ENCODE peak calls at places on chromosomes 7 and 10, in seven cellular contexts. Y, N, T, H, L, Q and I are unnamed samples. For H3K4me1, the result is how much of the 10 kb centered on the place peaks cover.

GRCh38 chr7:132683967-132684690 is 107.9 kb upstream of the PLXNA4 start:
- DNase-seq in Y (no peak), N (no peak), T (no peak), H (no peak), L (no peak), Q (no peak), I (no peak)

GRCh38 chr10:76403876-76404275 is 972.5 kb downstream of the LRMDA start:
- DNase-seq in Y (no peak), N (no peak), T (no peak), H (no peak), L (no peak), Q (peak), I (peak)

GRCh38 chr10:51397695-51398094 is 301.7 kb downstream of the CSTF2T start:
- DNase-seq in Y (no peak), N (peak), T (no peak), H (no peak), L (peak), Q (peak), I (peak)

GRCh38 chr7:145212050-145212449 is 376.2 kb upstream of the TPK1 start:
- DNase-seq in Y (no peak), N (no peak), T (no peak), H (no peak), L (no peak), Q (peak), I (no peak)

GRCh38 chr10:132019366-132019765 is 37.6 kb upstream of the BNIP3 start:
- DNase-seq in Y (no peak), N (no peak), T (no peak), H (no peak), L (no peak), Q (no peak), I (no peak)

GRCh38 chr7:123548406-123548805 is 9.2 kb downstream of the NDUFA5 start:
- DNase-seq in Y (no peak), N (no peak), T (no peak), H (no peak), L (peak), Q (no peak), I (no peak)

GRCh38 chr7:102064361-102065025 is 222.2 kb upstream of the SH2B2 start:
- DNase-seq in Y (peak), N (peak), T (no peak), H (peak), L (no peak), Q (no peak), I (peak)

GRCh38 chr10:116246263-116246662 is 26.7 kb downstream of the GFRA1 start:
- DNase-seq in Y (no peak), N (no peak), T (no peak), H (no peak), L (no peak), Q (no peak), I (no peak)

GRCh38 chr7:26200113-26200443 is 468 bp downstream of the HNRNPA2B1 start:
- DNase-seq in Y (peak), N (peak), T (peak), H (no peak), L (no peak), Q (no peak), I (peak)

GRCh38 chr10:89431977-89432376 is 17.6 kb downstream of the IFIT5 start:
- DNase-seq in Y (no peak), N (no peak), T (no peak), H (no peak), L (peak), Q (peak), I (peak)

GRCh38 chr10:101693701-101694055 is 1.3 kb downstream of the FBXW4 start:
- DNase-seq in Y (peak), N (no peak), T (no peak), H (peak), L (peak), Q (peak), I (peak)

GRCh38 chr10:61175331-61175730 is 231.3 kb upstream of the RHOBTB1 start:
- DNase-seq in Y (peak), N (no peak), T (no peak), H (no peak), L (peak), Q (peak), I (no peak)

GRCh38 chr7:135260930-135261721 is 27.5 kb downstream of the STRA8 start:
- DNase-seq in Y (peak), N (no peak), T (no peak), H (no peak), L (no peak), Q (no peak), I (no peak)

GRCh38 chr10:89283988-89284475 is 17.8 kb upstream of the IFIT2 start:
- DNase-seq in Y (peak), N (no peak), T (no peak), H (peak), L (peak), Q (peak), I (peak)

GRCh38 chr10:62869958-62870357 is 53.8 kb upstream of the EGR2 start:
- DNase-seq in Y (no peak), N (no peak), T (no peak), H (no peak), L (peak), Q (no peak), I (peak)

GRCh38 chr7:47492720-47493119 is 89.2 kb downstream of the TNS3 start:
- DNase-seq in Y (no peak), N (no peak), T (no peak), H (no peak), L (peak), Q (no peak), I (no peak)

GRCh38 chr7:95758187-95758586 is 14.2 kb upstream of the DYNC1I1 start:
- DNase-seq in Y (no peak), N (no peak), T (no peak), H (no peak), L (no peak), Q (no peak), I (no peak)

GRCh38 chr10:86944907-86945306 is 12.5 kb downstream of the MMRN2 start:
- DNase-seq in Y (no peak), N (no peak), T (no peak), H (no peak), L (no peak), Q (no peak), I (no peak)

GRCh38 chr7:11831727-11832495 is at the start of gene THSD7A:
- DNase-seq in Y (peak), N (peak), T (peak), H (peak), L (peak), Q (peak), I (peak)

GRCh38 chr7:151377406-151377805 is 32.4 kb downstream of the WDR86 start:
- DNase-seq in Y (peak), N (no peak), T (no peak), H (no peak), L (no peak), Q (no peak), I (no peak)

GRCh38 chr10:91796332-91797076 is 1.7 kb upstream of the TNKS2 start:
- DNase-seq in Y (no peak), N (peak), T (peak), H (no peak), L (no peak), Q (no peak), I (peak)

GRCh38 chr7:135098391-135098790 is 49.5 kb upstream of the TMEM140 start:
- DNase-seq in Y (no peak), N (no peak), T (no peak), H (no peak), L (no peak), Q (no peak), I (no peak)

GRCh38 chr7:138456220-138456619 is 3.8 kb upstream of the TRIM24 start:
- DNase-seq in Y (no peak), N (no peak), T (peak), H (no peak), L (no peak), Q (no peak), I (no peak)

GRCh38 chr10:76719021-76719420 is 918.6 kb downstream of the KCNMA1 start:
- DNase-seq in Y (no peak), N (no peak), T (no peak), H (no peak), L (no peak), Q (no peak), I (peak)

GRCh38 chr10:44261710-44262455 is 123.0 kb downstream of the CXCL12 start:
- DNase-seq in Y (peak), N (no peak), T (no peak), H (no peak), L (peak), Q (no peak), I (no peak)

GRCh38 chr7:151742713-151743480 is 134.0 kb downstream of the PRKAG2 start:
- DNase-seq in Y (no peak), N (peak), T (no peak), H (no peak), L (peak), Q (no peak), I (no peak)

GRCh38 chr7:83005410-83005809 is 157.3 kb downstream of the PCLO start:
- DNase-seq in Y (no peak), N (no peak), T (no peak), H (no peak), L (no peak), Q (peak), I (peak)

GRCh38 chr7:23369695-23370404 is 70.7 kb downstream of the MALSU1 start:
- DNase-seq in Y (no peak), N (no peak), T (no peak), H (no peak), L (no peak), Q (no peak), I (no peak)

GRCh38 chr7:23369100-23369499 is 70.0 kb downstream of the MALSU1 start:
- DNase-seq in Y (no peak), N (no peak), T (no peak), H (no peak), L (no peak), Q (no peak), I (no peak)

GRCh38 chr7:23377134-23377533 is 78.0 kb downstream of the MALSU1 start:
- DNase-seq in Y (no peak), N (no peak), T (no peak), H (no peak), L (peak), Q (peak), I (peak)

GRCh38 chr7:23373151-23374004 is 74.2 kb downstream of the MALSU1 start:
- DNase-seq in Y (no peak), N (no peak), T (no peak), H (no peak), L (peak), Q (peak), I (peak)

DNA sequence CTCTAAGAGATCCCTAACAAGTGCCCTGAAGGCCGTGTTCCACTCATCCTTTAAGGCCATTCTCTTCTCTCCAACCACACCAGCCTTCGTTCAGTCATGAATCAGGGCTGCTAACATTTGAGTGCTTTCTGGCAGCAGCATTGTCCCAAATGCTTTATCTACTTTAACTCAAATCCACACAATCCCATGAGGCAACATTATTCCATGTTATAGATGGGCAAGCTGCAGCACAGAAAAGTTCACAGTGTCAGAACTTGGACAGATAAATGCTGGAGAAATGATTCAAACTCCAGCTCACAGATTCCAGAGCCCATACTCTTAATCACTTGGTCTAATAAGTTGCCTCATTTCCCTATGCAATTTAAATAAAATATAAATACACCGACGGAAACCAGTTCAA is 73.5 kb downstream of the MALSU1 start:
- DNase-seq in Y (no peak), N (no peak), T (no peak), H (no peak), L (no peak), Q (no peak), I (no peak)
- H3K4me2 ChIP-seq in Y (no peak), N (no peak), T (no peak), H (no peak), L (peak), Q (no peak), I (no peak)

DNA sequence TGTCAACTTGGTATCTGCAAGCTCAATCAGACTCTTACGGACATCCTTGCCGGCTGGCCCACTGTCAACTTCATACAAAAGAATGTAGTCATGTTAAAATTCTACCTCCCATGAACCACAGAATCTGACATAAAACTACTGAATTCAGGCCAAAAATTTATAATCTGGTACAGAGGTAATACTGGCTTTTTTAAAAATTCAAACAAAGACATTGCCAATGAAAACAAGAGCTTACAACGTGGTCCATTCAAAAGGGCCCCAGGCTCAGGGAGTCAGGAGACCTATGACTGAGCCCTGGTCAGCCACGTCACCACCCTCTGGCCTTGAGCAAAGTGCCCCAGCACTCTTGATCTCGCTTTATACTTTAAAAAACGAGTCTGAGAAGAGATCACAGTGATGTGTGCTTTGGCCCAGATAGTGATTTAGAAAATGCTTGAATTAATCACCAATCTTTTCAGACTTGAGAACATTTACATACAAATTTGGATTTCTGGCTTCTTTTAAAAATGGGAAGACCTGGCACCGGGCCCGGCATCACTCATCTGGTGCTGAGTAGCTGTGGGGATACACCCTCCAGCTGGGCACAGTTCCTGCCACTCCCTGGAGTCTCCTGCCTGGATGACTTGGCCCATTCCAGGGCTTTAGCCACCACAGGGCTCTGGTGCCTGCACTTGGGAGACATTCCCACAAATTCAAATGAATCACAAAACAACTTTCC is 94.1 kb downstream of the PIP4K2A start:
- DNase-seq in Y (peak), N (peak), T (no peak), H (peak), L (peak), Q (peak), I (peak)
- H3K4me1 ChIP-seq in Y (under half), N (under half), T (under half), H (half or more), L (half or more), Q (under half), I (half or more)

GRCh38 chr10:123147635-123148413 is at the start of gene HMX2:
- DNase-seq in Y (peak), N (no peak), T (peak), H (no peak), L (no peak), Q (no peak), I (no peak)
- TF ChIP-seq CTCF in Y (no peak), N (no peak), T (peak), H (no peak), L (no peak), Q (no peak), I (no peak)

GRCh38 chr7:110007316-110007910 is 1083.5 kb upstream of the LRRN3 start:
- DNase-seq in Y (no peak), N (no peak), T (no peak), H (no peak), L (no peak), Q (no peak), I (no peak)
- H3K4me2 ChIP-seq in Y (no peak), N (no peak), T (no peak), H (no peak), L (no peak), Q (no peak), I (no peak)

DNA sequence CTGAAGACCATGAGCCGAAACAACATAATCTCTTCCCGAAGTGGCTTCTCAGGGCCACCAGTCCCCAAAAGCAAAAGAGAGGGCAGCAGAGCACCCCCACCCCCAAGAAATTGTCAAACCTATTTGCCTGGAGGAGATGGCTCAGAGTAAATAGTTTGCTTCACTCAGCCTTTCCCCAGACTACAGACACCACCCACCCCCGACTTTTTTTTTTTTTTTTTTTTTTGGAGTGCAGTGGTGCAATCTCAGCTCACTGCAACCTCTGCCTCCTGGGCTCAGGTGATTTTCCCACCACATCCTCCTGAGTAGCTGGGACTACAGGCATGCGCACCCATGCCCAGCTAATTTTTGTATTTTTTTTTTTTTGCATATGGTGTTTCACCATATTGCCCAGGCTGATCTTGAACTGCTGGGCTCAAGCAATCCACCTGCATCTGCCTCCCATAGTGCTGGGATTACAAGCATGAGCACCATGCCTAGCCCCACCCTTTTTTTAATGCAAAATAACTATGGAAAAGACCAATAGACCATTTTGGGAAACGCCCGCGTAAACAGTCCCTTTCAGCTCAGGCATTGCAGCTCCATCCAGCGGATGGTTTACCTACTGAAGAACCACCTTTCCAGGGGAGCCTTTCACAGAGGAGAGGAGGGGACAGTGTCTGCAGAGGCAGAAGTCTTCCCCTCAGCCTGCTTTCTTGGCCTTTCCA is 9.8 kb downstream of the ZMIZ1 start:
- DNase-seq in Y (no peak), N (peak), T (no peak), H (no peak), L (no peak), Q (no peak), I (no peak)
- H3K4me1 ChIP-seq in Y (half or more), N (half or more), T (under half), H (half or more), L (half or more), Q (half or more), I (half or more)